ENCODE peak calls at places on chromosomes 6 and 20, in six cellular contexts. Z is BE2C, G is HepG2, J is transverse colon, L is colonic mucosa, Q is heart right ventricle. S is an unnamed sample.

GRCh38 chr20:2986466-2986865 is 57.0 kb upstream of the GNRH2 start:
- DNase-seq in Z (no peak), G (no peak), J (no peak), L (no peak), Q (no peak), S (no peak)

GRCh38 chr6:150395388-150396009 is 26.7 kb downstream of the IYD start:
- DNase-seq in Z (peak; percentile 54), G (peak; percentile 60), J (peak; percentile 35), L (peak; percentile 65), Q (peak; percentile 47), S (no peak)

GRCh38 chr6:106039836-106040592 is 46.1 kb upstream of the PRDM1 start:
- DNase-seq in Z (no peak), G (no peak), J (no peak), L (no peak), Q (no peak), S (no peak)

GRCh38 chr6:168093071-168093505 is 14.1 kb upstream of the FRMD1 start:
- DNase-seq in Z (no peak), G (peak; percentile 69), J (peak; percentile 84), L (peak; percentile 80), Q (no peak), S (no peak)

GRCh38 chr6:33878541-33878940 is 74.7 kb upstream of the MLN start:
- DNase-seq in Z (no peak), G (no peak), J (no peak), L (no peak), Q (no peak), S (no peak)

GRCh38 chr6:35343835-35344550 is 1.6 kb downstream of the PPARD start:
- DNase-seq in Z (peak; percentile 30), G (no peak), J (no peak), L (no peak), Q (no peak), S (no peak)

GRCh38 chr20:44633187-44633851 is 18.2 kb downstream of the ADA start:
- DNase-seq in Z (no peak), G (no peak), J (no peak), L (no peak), Q (no peak), S (no peak)

GRCh38 chr6:11814819-11815218 is 36.2 kb upstream of the ADTRP start:
- DNase-seq in Z (no peak), G (no peak), J (no peak), L (no peak), Q (no peak), S (no peak)

GRCh38 chr20:50870572-50871161 is 60.6 kb downstream of the ADNP start:
- DNase-seq in Z (no peak), G (peak; percentile 73), J (no peak), L (no peak), Q (no peak), S (no peak)

GRCh38 chr6:31402324-31403282 is 792 bp upstream of the MICA start:
- DNase-seq in Z (no peak), G (no peak), J (peak; percentile 38), L (peak; percentile 54), Q (peak; percentile 24), S (peak; percentile 70)

GRCh38 chr6:116217069-116217468 is 36.8 kb downstream of the TSPYL4 start:
- DNase-seq in Z (no peak), G (peak; percentile 56), J (no peak), L (no peak), Q (no peak), S (no peak)

GRCh38 chr6:33575211-33575610 is 4.9 kb downstream of the BAK1 start:
- DNase-seq in Z (no peak), G (no peak), J (no peak), L (no peak), Q (no peak), S (no peak)

GRCh38 chr20:9912290-9912689 is 73.4 kb upstream of the PAK5 start:
- DNase-seq in Z (no peak), G (no peak), J (no peak), L (no peak), Q (no peak), S (no peak)

GRCh38 chr6:54288476-54288875 is 19.8 kb upstream of the TINAG start:
- DNase-seq in Z (no peak), G (no peak), J (no peak), L (no peak), Q (no peak), S (no peak)

GRCh38 chr20:50595988-50596693 is 86.0 kb downstream of the PTPN1 start:
- DNase-seq in Z (no peak), G (no peak), J (no peak), L (no peak), Q (no peak), S (no peak)

GRCh38 chr6:62711750-62712149 is 425.7 kb upstream of the KHDRBS2 start:
- DNase-seq in Z (no peak), G (no peak), J (no peak), L (no peak), Q (no peak), S (no peak)

GRCh38 chr6:145963216-145964068 is 716 bp downstream of the SHPRH start:
- DNase-seq in Z (peak; percentile 56), G (no peak), J (peak; percentile 44), L (peak; percentile 54), Q (no peak), S (peak; percentile 85)

GRCh38 chr6:36340671-36341454 is 4.2 kb upstream of the BNIP5 start:
- DNase-seq in Z (peak; percentile 77), G (peak; percentile 44), J (peak; percentile 86), L (peak; percentile 87), Q (peak; percentile 70), S (peak; percentile 88)

GRCh38 chr6:97049254-97050004 is 124.9 kb downstream of the KLHL32 start:
- DNase-seq in Z (no peak), G (peak; percentile 33), J (no peak), L (no peak), Q (no peak), S (no peak)

GRCh38 chr6:87919416-87919815 is 128.2 kb upstream of the SPACA1 start:
- DNase-seq in Z (no peak), G (no peak), J (no peak), L (no peak), Q (no peak), S (no peak)

GRCh38 chr6:43698584-43699349 is 11.2 kb upstream of the MRPS18A start:
- DNase-seq in Z (no peak), G (no peak), J (no peak), L (peak; percentile 57), Q (peak; percentile 78), S (no peak)

GRCh38 chr20:32037929-32038328 is 14.1 kb upstream of the HCK start:
- DNase-seq in Z (no peak), G (no peak), J (no peak), L (no peak), Q (no peak), S (no peak)

GRCh38 chr6:129853996-129854711 is 7.0 kb downstream of the TMEM244 start:
- DNase-seq in Z (no peak), G (no peak), J (no peak), L (no peak), Q (no peak), S (no peak)

GRCh38 chr20:36497856-36498255 is 43.5 kb upstream of the MYL9 start:
- DNase-seq in Z (no peak), G (no peak), J (no peak), L (no peak), Q (peak; percentile 55), S (no peak)
- H3K36me3 ChIP-seq in Z (peaks cover 31% of the 10 kb centered on the region), G (peaks cover 70% of the 10 kb centered on the region), J (no peaks in the 10 kb centered on the region), L (peaks cover 6% of the 10 kb centered on the region), Q (peaks cover 35% of the 10 kb centered on the region), S (peaks cover 67% of the 10 kb centered on the region)

GRCh38 chr20:38804682-38805501 is 605 bp upstream of the PPP1R16B start:
- DNase-seq in Z (no peak), G (no peak), J (peak; percentile 72), L (peak; percentile 27), Q (no peak), S (no peak)

GRCh38 chr20:38798266-38798665 is 7.2 kb upstream of the PPP1R16B start:
- DNase-seq in Z (no peak), G (no peak), J (no peak), L (no peak), Q (no peak), S (no peak)

GRCh38 chr20:38804243-38804642 is 1.3 kb upstream of the PPP1R16B start:
- DNase-seq in Z (no peak), G (no peak), J (no peak), L (no peak), Q (no peak), S (no peak)

GRCh38 chr20:38800882-38801281 is 4.6 kb upstream of the PPP1R16B start:
- DNase-seq in Z (no peak), G (no peak), J (no peak), L (no peak), Q (no peak), S (no peak)

GRCh38 chr20:38799248-38799647 is 6.2 kb upstream of the PPP1R16B start:
- DNase-seq in Z (no peak), G (no peak), J (no peak), L (no peak), Q (peak; percentile 63), S (no peak)
- TF ChIP-seq CTCF in Z (no peak), G (no peak), J (no peak), L (no peak), Q (no peak), S (no peak)

GRCh38 chr20:62889871-62890270 is 28.2 kb upstream of the TCFL5 start:
- DNase-seq in Z (no peak), G (no peak), J (no peak), L (no peak), Q (no peak), S (no peak)

GRCh38 chr20:62888910-62889309 is 27.3 kb upstream of the TCFL5 start:
- DNase-seq in Z (no peak), G (no peak), J (no peak), L (no peak), Q (no peak), S (no peak)

GRCh38 chr20:62888406-62888805 is 26.8 kb upstream of the TCFL5 start:
- DNase-seq in Z (no peak), G (no peak), J (no peak), L (no peak), Q (no peak), S (no peak)

GRCh38 chr20:62890444-62890843 is 28.8 kb upstream of the TCFL5 start:
- DNase-seq in Z (no peak), G (no peak), J (no peak), L (no peak), Q (no peak), S (no peak)

DNA sequence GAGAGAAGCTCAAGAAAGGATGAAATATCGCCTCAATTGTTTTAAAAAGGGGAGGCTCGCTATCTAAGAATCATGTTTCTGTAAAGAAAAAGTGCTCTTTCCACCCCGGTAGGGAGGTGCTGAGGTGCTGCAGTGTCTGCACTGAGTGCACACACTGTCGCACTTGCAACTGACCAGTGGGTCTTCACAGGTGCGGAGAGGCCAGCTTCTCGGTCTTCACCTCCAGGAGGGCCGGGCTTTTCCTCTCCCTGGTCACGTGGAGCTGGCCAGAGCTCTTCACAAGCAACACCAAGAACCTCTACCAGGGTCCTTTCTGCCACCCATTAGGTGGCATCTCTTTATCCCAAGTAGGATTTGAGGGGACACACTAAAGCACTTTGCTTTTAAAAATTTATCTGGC is 27.8 kb upstream of the TCFL5 start:
- DNase-seq in Z (no peak), G (no peak), J (no peak), L (no peak), Q (no peak), S (no peak)
- H3K36me3 ChIP-seq in Z (peaks cover 86% of the 10 kb centered on the region), G (peaks cover 74% of the 10 kb centered on the region), J (no peaks in the 10 kb centered on the region), L (peaks cover 45% of the 10 kb centered on the region), Q (peaks cover 69% of the 10 kb centered on the region), S (peaks cover 79% of the 10 kb centered on the region)

DNA sequence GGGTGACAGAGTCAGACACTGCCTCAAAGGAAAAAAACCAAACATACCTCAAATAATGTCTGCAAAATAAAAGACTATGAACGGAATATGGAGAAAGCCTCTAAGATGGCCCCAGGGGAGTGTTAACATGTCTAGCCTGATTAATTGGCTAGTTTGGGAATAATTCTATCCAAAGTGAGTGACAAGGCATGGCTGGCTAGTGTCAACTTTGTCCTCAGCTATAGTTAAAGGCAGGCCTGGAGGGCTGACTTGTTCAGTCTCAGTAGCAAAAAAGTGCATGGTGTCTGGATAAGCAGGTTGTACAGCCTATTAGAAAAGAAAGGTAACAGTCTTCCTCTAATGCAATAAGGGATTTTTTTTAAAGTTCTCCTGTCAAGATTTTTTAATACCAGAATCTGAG is 32.7 kb downstream of the GCNT2 start:
- DNase-seq in Z (no peak), G (no peak), J (no peak), L (no peak), Q (no peak), S (no peak)
- TF ChIP-seq CTCF in Z (no peak), G (no peak), J (no peak), L (no peak), Q (no peak), S (no peak)

S was measured in suprapubic skin.